ENCODE peak calls at places on chromosomes 1 and 21, in four cellular contexts. I is IMR-90, T is K562, O is endothelial cell of umbilical vein. F is an unnamed sample.

GRCh38 chr1:167221126-167221803 is 579 bp downstream of the POU2F1 start:
- DNase-seq in I (no peak), T (no peak), O (peak; percentile 7), F (no peak)

GRCh38 chr1:192610114-192610958 is 25.6 kb upstream of the RGS13 start:
- DNase-seq in I (peak; percentile 45), T (peak; percentile 17), O (peak; percentile 43), F (no peak)

GRCh38 chr1:58401991-58402390 is 144.5 kb downstream of the OMA1 start:
- DNase-seq in I (no peak), T (no peak), O (peak; percentile 26), F (no peak)

GRCh38 chr1:221611930-221612777 is 129.7 kb downstream of the DUSP10 start:
- DNase-seq in I (peak; percentile 93), T (peak; percentile 61), O (peak; percentile 12), F (no peak)

GRCh38 chr1:40948741-40949528 is 30.6 kb upstream of the CTPS1 start:
- DNase-seq in I (peak; percentile 73), T (peak; percentile 84), O (peak; percentile 85), F (no peak)

GRCh38 chr1:170768929-170769328 is 105.0 kb downstream of the PRRX1 start:
- DNase-seq in I (peak; percentile 4), T (no peak), O (no peak), F (no peak)

GRCh38 chr21:35095859-35096291 is 46.8 kb upstream of the RUNX1 start:
- DNase-seq in I (peak; percentile 47), T (no peak), O (no peak), F (no peak)

GRCh38 chr1:85480566-85480965 is 15.6 kb upstream of the DDAH1 start:
- DNase-seq in I (no peak), T (no peak), O (no peak), F (no peak)

GRCh38 chr1:33763406-33763805 is 100.5 kb upstream of the HMGB4 start:
- DNase-seq in I (peak; percentile 19), T (no peak), O (no peak), F (no peak)

GRCh38 chr1:1117469-1117831 is 1.6 kb upstream of the C1orf159 start:
- DNase-seq in I (no peak), T (no peak), O (no peak), F (no peak)

GRCh38 chr1:241411776-241412338 is 54.9 kb upstream of the RGS7 start:
- DNase-seq in I (no peak), T (peak; percentile 6), O (no peak), F (no peak)

GRCh38 chr1:65208577-65208976 is 60.6 kb downstream of the AK4 start:
- DNase-seq in I (no peak), T (no peak), O (no peak), F (no peak)

GRCh38 chr1:189654906-189655305 is 822.8 kb downstream of the BRINP3 start:
- DNase-seq in I (peak; percentile 65), T (no peak), O (no peak), F (no peak)

GRCh38 chr1:115838426-115838804 is 2.5 kb downstream of the NHLH2 start:
- DNase-seq in I (no peak), T (no peak), O (no peak), F (no peak)

GRCh38 chr1:41397020-41397419 is 35.8 kb downstream of the FOXO6 start:
- DNase-seq in I (no peak), T (no peak), O (no peak), F (no peak)

GRCh38 chr21:14900611-14901010 is 164.2 kb downstream of the NRIP1 start:
- DNase-seq in I (peak; percentile 63), T (no peak), O (no peak), F (no peak)

GRCh38 chr1:207805841-207806421 is 54.1 kb downstream of the CD46 start:
- DNase-seq in I (peak; percentile 98), T (peak; percentile 82), O (peak; percentile 87), F (no peak)

GRCh38 chr1:222627232-222627631 is 9.3 kb downstream of the MIA3 start:
- DNase-seq in I (peak; percentile 61), T (no peak), O (peak; percentile 37), F (no peak)

GRCh38 chr1:162823771-162824525 is 33.4 kb downstream of the HSD17B7 start:
- DNase-seq in I (no peak), T (no peak), O (no peak), F (no peak)

GRCh38 chr1:3065396-3065795 is 3.6 kb upstream of the PRDM16 start:
- DNase-seq in I (no peak), T (no peak), O (no peak), F (no peak)

GRCh38 chr1:38213720-38214367 is 167.3 kb upstream of the POU3F1 start:
- DNase-seq in I (no peak), T (peak; percentile 56), O (peak; percentile 16), F (no peak)

GRCh38 chr1:242784074-242784473 is 259.6 kb upstream of the PLD5 start:
- DNase-seq in I (no peak), T (no peak), O (no peak), F (no peak)

GRCh38 chr1:168083456-168084325 is 53.0 kb downstream of the GPR161 start:
- DNase-seq in I (no peak), T (no peak), O (no peak), F (no peak)

GRCh38 chr1:61808968-61809367 is 66.7 kb downstream of the PATJ start:
- DNase-seq in I (peak; percentile 58), T (no peak), O (peak; percentile 18), F (no peak)

GRCh38 chr1:64823691-64824476 is 79.0 kb downstream of the RAVER2 start:
- DNase-seq in I (peak; percentile 81), T (peak; percentile 83), O (peak; percentile 81), F (peak; percentile 11)

GRCh38 chr1:162605225-162605927 is 26.9 kb upstream of the DDR2 start:
- DNase-seq in I (peak; percentile 98), T (no peak), O (peak; percentile 94), F (no peak)

GRCh38 chr1:43850599-43851233 is 82.9 kb upstream of the ARTN start:
- DNase-seq in I (no peak), T (no peak), O (no peak), F (no peak)

GRCh38 chr1:232377494-232377770 is 252.5 kb downstream of the SIPA1L2 start:
- DNase-seq in I (peak; percentile 78), T (no peak), O (peak; percentile 83), F (no peak)

GRCh38 chr1:166852918-166853317 is 13.6 kb downstream of the POGK start:
- DNase-seq in I (no peak), T (no peak), O (no peak), F (no peak)

GRCh38 chr1:228938248-228938891 is 203.1 kb downstream of the RHOU start:
- DNase-seq in I (no peak), T (no peak), O (peak; percentile 36), F (no peak)

GRCh38 chr21:14947613-14948160 is 117.1 kb downstream of the NRIP1 start:
- DNase-seq in I (no peak), T (no peak), O (no peak), F (no peak)

GRCh38 chr1:21764615-21765423 is 18.1 kb downstream of the USP48 start:
- DNase-seq in I (peak; percentile 83), T (peak; percentile 80), O (peak; percentile 98), F (no peak)

GRCh38 chr1:90402893-90403849 is 313.9 kb downstream of the BARHL2 start:
- DNase-seq in I (peak; percentile 95), T (peak; percentile 3), O (peak; percentile 99), F (no peak)
- TF ChIP-seq FOS in I (peak; percentile 32), T (no peak), O (peak; percentile 96), F (no peak)

DNA sequence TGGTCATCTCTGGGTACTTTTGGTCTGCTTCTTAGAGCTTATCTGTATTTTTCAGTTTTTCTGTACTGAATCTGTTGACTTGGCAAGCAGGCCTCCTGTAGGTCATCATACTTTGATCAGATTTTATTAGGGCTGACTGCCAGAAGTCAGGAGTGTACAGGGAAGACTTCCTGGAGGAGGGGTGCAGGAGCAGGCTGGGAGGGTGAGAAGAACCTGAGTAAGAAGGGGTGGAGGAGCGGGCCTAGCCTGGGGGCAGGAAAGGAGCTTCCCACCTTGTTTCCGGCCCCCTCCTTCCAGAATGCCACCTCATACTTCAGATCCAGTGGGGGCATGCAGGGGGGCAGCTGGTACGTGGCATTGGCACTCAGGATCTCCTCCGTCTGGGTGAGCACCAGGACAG is 18.3 kb upstream of the IL22RA1 start:
- DNase-seq in I (no peak), T (no peak), O (no peak), F (no peak)
- TF ChIP-seq FOS in I (no peak), T (no peak), O (no peak), F (no peak)

DNA sequence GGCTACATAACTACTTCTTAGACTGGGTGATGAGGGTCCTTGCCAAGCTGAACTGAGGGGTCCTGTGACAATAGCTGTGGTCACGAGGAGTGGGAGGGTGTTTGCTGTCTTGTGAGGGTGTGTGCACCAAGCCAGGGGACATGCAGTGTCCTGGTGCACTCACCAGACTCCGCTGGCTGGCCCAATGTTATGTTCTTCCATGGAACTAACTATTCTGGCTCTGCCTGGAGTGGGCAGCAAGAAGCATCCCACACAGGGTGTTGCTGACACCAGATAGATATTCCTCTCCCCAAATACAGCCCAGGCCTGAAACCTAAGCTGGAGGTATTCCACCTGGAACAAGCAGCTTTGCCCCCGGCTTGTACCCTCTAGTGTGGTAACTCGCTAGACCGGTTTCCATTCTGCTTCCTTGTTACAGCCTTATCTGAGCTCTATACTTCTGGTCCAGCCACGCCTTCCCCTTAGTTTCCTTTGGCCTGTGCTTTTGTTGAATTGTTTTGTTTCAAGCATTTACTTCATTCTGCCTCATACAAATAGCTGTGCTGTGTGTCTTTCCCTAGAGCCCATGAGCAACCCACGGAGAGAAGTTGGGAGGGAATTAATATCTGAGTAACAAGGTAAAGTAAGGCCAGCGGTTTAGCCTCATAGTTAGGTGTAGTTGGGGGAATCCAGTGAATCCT is 14.7 kb upstream of the LY9 start:
- DNase-seq in I (no peak), T (no peak), O (no peak), F (no peak)
- TF ChIP-seq FOS in I (no peak), T (no peak), O (no peak), F (no peak)

DNA sequence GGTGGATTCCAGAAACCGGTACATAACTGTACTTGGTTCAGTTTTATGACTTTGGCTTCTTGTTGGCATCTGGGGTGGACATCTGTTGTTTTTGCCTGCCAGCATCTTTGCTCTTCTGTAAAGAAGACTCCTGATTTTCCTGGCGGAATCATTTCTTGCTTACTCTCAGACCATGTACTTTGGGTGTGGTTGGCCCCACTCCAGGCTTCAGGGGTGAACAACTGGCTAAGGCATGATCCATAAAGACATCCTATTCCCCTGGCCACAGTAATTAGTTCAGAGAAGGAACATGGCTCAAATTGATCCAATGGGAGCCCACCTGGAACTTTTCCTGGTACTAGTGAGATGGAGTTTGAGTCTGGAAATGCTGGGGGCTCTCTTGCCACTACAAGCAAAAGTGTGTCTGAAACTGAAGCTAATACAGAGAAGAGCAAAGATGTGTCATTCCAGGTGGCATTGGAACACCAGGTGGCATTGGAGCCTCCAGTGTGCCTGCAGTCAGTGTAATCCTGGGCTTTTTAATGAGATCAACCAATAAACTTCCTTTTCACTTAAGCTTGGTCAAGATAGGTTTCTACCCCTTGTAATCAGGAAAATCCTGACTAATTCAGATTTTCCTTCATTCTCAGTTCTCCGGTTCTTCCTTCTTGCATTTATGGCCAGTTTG is 332.4 kb upstream of the CAMK1G start:
- DNase-seq in I (no peak), T (no peak), O (no peak), F (no peak)
- TF ChIP-seq FOS in I (no peak), T (no peak), O (no peak), F (no peak)

DNA sequence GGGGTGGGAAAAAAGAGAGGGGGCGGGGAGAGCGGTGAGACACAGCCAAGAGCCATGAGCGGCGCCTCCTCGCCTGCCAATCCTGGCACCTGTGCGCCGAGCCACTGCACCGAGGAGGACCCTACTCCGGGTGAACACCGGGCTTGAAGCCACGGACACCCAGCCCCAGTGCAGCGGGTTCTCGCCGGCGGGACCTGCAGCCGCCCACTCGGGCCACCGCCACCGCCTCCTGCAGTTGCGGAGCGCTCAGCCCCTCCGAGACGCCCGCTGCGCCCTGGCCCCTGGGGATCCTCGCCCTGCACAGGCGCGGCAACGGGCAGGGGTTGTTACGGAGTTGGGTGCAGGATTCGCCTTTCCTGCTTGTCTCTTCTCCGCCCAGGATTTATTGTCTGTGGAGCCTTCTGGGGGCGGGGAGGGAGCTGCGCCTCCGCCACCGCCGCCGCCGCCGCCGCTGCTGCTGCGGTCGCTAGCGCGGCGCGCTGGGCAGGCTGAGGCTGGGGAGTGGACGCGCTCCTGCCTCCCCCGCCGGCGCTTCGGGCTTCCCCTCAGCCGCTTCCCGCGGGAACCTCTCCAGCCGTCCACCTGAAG is at the start of gene LRRC7:
- DNase-seq in I (no peak), T (peak; percentile 45), O (peak; percentile 34), F (no peak)
- TF ChIP-seq FOS in I (no peak), T (no peak), O (no peak), F (no peak)

F was measured in GM12878.